ENCODE peak calls at places on chromosomes 2 and 18, in four cellular contexts. G is islet precursor cell, R is NCI-H446, X is GM03348. Z is an unnamed sample.

GRCh38 chr2:240426797-240427721 is 8.4 kb upstream of the GPC1 start:
- DNase-seq in G (peak), X (no peak), R (no peak), Z (no peak)

GRCh38 chr18:23401400-23402347 is 51.4 kb upstream of the RIOK3 start:
- DNase-seq in X (peak), R (peak), G (peak), Z (peak)

GRCh38 chr2:165572155-165572554 is 102.7 kb downstream of the CSRNP3 start:
- DNase-seq in R (peak), X (no peak), G (no peak), Z (no peak)

GRCh38 chr2:26384597-26384996 is 17.1 kb upstream of the DRC1 start:
- DNase-seq in G (no peak), X (no peak), R (no peak), Z (no peak)

GRCh38 chr2:200454839-200455801 is 54.7 kb downstream of the KCTD18 start:
- DNase-seq in G (peak), R (no peak), X (peak), Z (peak)

GRCh38 chr2:170917219-170917851 is 11.7 kb upstream of the GORASP2 start:
- DNase-seq in R (no peak), X (no peak), G (peak), Z (no peak)

GRCh38 chr2:158412206-158412605 is 44.3 kb downstream of the CCDC148 start:
- DNase-seq in G (no peak), X (peak), R (no peak), Z (no peak)

GRCh38 chr2:66318009-66318561 is 116.8 kb upstream of the MEIS1 start:
- DNase-seq in X (no peak), G (no peak), R (no peak), Z (no peak)

GRCh38 chr2:151051584-151052220 is 210.0 kb downstream of the RBM43 start:
- DNase-seq in R (peak), G (no peak), X (peak), Z (peak)

GRCh38 chr2:241500016-241500415 is 8.4 kb downstream of the STK25 start:
- DNase-seq in X (no peak), R (no peak), G (no peak), Z (no peak)

GRCh38 chr2:218008060-218009040 is 5.6 kb upstream of the TNS1 start:
- DNase-seq in X (peak), R (no peak), G (peak), Z (peak)

GRCh38 chr2:238912916-238913875 is 65.3 kb downstream of the TWIST2 start:
- DNase-seq in G (no peak), R (no peak), X (no peak), Z (no peak)

Z was measured in myocyte.